ENCODE peak calls at places on chromosomes 12 and 14, in six cellular contexts. One of them, this sample, is unnamed.

GRCh38 chr12:65123435-65124063 is 2.4 kb upstream of the WIF1 start:
- DNase-seq in CD8-positive, alpha-beta memory T cell: no peak
- DNase-seq in IMR-90: peak; percentile 37
- DNase-seq in mammary epithelial cell: peak; percentile 6
- DNase-seq in DND-41: peak; percentile 9
- DNase-seq in GM23338: peak; percentile 67
- DNase-seq in this sample: no peak

GRCh38 chr12:67630373-67631088 is 18.0 kb upstream of the DYRK2 start:
- DNase-seq in CD8-positive, alpha-beta memory T cell: peak; percentile 95
- DNase-seq in IMR-90: no peak
- DNase-seq in mammary epithelial cell: no peak
- DNase-seq in DND-41: peak; percentile 95
- DNase-seq in GM23338: peak; percentile 73
- DNase-seq in this sample: peak; percentile 81

GRCh38 chr14:75561013-75561432 is 17.4 kb upstream of the FLVCR2 start:
- DNase-seq in CD8-positive, alpha-beta memory T cell: peak; percentile 68
- DNase-seq in IMR-90: peak; percentile 67
- DNase-seq in mammary epithelial cell: peak; percentile 86
- DNase-seq in DND-41: peak; percentile 51
- DNase-seq in GM23338: peak; percentile 96
- DNase-seq in this sample: peak; percentile 90

GRCh38 chr12:104485651-104486341 is 29.0 kb downstream of the CHST11 start:
- DNase-seq in CD8-positive, alpha-beta memory T cell: peak; percentile 74
- DNase-seq in IMR-90: no peak
- DNase-seq in mammary epithelial cell: no peak
- DNase-seq in DND-41: peak; percentile 91
- DNase-seq in GM23338: no peak
- DNase-seq in this sample: no peak

GRCh38 chr12:132736378-132736777 is 25.3 kb downstream of the ANKLE2 start:
- DNase-seq in CD8-positive, alpha-beta memory T cell: no peak
- DNase-seq in IMR-90: no peak
- DNase-seq in mammary epithelial cell: no peak
- DNase-seq in DND-41: no peak
- DNase-seq in GM23338: no peak
- DNase-seq in this sample: no peak

GRCh38 chr12:95074766-95075165 is 1.3 kb upstream of the NR2C1 start:
- DNase-seq in CD8-positive, alpha-beta memory T cell: no peak
- DNase-seq in IMR-90: no peak
- DNase-seq in mammary epithelial cell: no peak
- DNase-seq in DND-41: no peak
- DNase-seq in GM23338: no peak
- DNase-seq in this sample: no peak

GRCh38 chr14:77026166-77026929 is 2.2 kb downstream of the IRF2BPL start:
- DNase-seq in CD8-positive, alpha-beta memory T cell: peak; percentile 52
- DNase-seq in IMR-90: peak; percentile 51
- DNase-seq in mammary epithelial cell: peak; percentile 59
- DNase-seq in DND-41: no peak
- DNase-seq in GM23338: peak; percentile 56
- DNase-seq in this sample: no peak

GRCh38 chr14:46250113-46250703 is 401.4 kb downstream of the RPL10L start:
- DNase-seq in CD8-positive, alpha-beta memory T cell: no peak
- DNase-seq in IMR-90: no peak
- DNase-seq in mammary epithelial cell: peak; percentile 2
- DNase-seq in DND-41: no peak
- DNase-seq in GM23338: peak; percentile 58
- DNase-seq in this sample: no peak

GRCh38 chr12:49059385-49060232 is 985 bp downstream of the KMT2D start:
- DNase-seq in CD8-positive, alpha-beta memory T cell: no peak
- DNase-seq in IMR-90: no peak
- DNase-seq in mammary epithelial cell: peak; percentile 9
- DNase-seq in DND-41: peak; percentile 39
- DNase-seq in GM23338: peak; percentile 70
- DNase-seq in this sample: no peak

GRCh38 chr14:94385553-94386057 is 2.8 kb downstream of the SERPINA1 start:
- DNase-seq in CD8-positive, alpha-beta memory T cell: no peak
- DNase-seq in IMR-90: no peak
- DNase-seq in mammary epithelial cell: no peak
- DNase-seq in DND-41: no peak
- DNase-seq in GM23338: no peak
- DNase-seq in this sample: no peak

GRCh38 chr14:102508774-102509743 is 517 bp downstream of the ANKRD9 start:
- DNase-seq in CD8-positive, alpha-beta memory T cell: peak; percentile 69
- DNase-seq in IMR-90: peak; percentile 41
- DNase-seq in mammary epithelial cell: no peak
- DNase-seq in DND-41: no peak
- DNase-seq in GM23338: peak; percentile 42
- DNase-seq in this sample: no peak

GRCh38 chr12:103924761-103925641 is 5.2 kb upstream of the HSP90B1 start:
- DNase-seq in CD8-positive, alpha-beta memory T cell: peak; percentile 48
- DNase-seq in IMR-90: peak; percentile 88
- DNase-seq in mammary epithelial cell: peak; percentile 85
- DNase-seq in DND-41: no peak
- DNase-seq in GM23338: no peak
- DNase-seq in this sample: no peak

GRCh38 chr12:71476513-71476912 is 36.9 kb downstream of the LGR5 start:
- DNase-seq in CD8-positive, alpha-beta memory T cell: no peak
- DNase-seq in IMR-90: peak; percentile 76
- DNase-seq in mammary epithelial cell: peak; percentile 42
- DNase-seq in DND-41: no peak
- DNase-seq in GM23338: no peak
- DNase-seq in this sample: no peak

GRCh38 chr12:101924647-101925046 is 47.3 kb downstream of the DRAM1 start:
- DNase-seq in CD8-positive, alpha-beta memory T cell: no peak
- DNase-seq in IMR-90: peak; percentile 46
- DNase-seq in mammary epithelial cell: no peak
- DNase-seq in DND-41: no peak
- DNase-seq in GM23338: peak; percentile 22
- DNase-seq in this sample: no peak

GRCh38 chr14:54651649-54652048 is 84.7 kb downstream of the SAMD4A start:
- DNase-seq in CD8-positive, alpha-beta memory T cell: no peak
- DNase-seq in IMR-90: no peak
- DNase-seq in mammary epithelial cell: peak; percentile 40
- DNase-seq in DND-41: no peak
- DNase-seq in GM23338: no peak
- DNase-seq in this sample: no peak

GRCh38 chr14:103549361-103550311 is 12.8 kb downstream of the BAG5 start:
- DNase-seq in CD8-positive, alpha-beta memory T cell: peak; percentile 45
- DNase-seq in IMR-90: no peak
- DNase-seq in mammary epithelial cell: no peak
- DNase-seq in DND-41: no peak
- DNase-seq in GM23338: no peak
- DNase-seq in this sample: no peak

GRCh38 chr14:65958664-65959562 is 527.3 kb upstream of the CCDC196 start:
- DNase-seq in CD8-positive, alpha-beta memory T cell: no peak
- DNase-seq in IMR-90: peak; percentile 18
- DNase-seq in mammary epithelial cell: no peak
- DNase-seq in DND-41: no peak
- DNase-seq in GM23338: peak; percentile 80
- DNase-seq in this sample: no peak

GRCh38 chr14:76844223-76844622 is 18.0 kb downstream of the LRRC74A start:
- DNase-seq in CD8-positive, alpha-beta memory T cell: peak; percentile 69
- DNase-seq in IMR-90: peak; percentile 29
- DNase-seq in mammary epithelial cell: no peak
- DNase-seq in DND-41: peak; percentile 57
- DNase-seq in GM23338: peak; percentile 61
- DNase-seq in this sample: peak; percentile 74

DNA sequence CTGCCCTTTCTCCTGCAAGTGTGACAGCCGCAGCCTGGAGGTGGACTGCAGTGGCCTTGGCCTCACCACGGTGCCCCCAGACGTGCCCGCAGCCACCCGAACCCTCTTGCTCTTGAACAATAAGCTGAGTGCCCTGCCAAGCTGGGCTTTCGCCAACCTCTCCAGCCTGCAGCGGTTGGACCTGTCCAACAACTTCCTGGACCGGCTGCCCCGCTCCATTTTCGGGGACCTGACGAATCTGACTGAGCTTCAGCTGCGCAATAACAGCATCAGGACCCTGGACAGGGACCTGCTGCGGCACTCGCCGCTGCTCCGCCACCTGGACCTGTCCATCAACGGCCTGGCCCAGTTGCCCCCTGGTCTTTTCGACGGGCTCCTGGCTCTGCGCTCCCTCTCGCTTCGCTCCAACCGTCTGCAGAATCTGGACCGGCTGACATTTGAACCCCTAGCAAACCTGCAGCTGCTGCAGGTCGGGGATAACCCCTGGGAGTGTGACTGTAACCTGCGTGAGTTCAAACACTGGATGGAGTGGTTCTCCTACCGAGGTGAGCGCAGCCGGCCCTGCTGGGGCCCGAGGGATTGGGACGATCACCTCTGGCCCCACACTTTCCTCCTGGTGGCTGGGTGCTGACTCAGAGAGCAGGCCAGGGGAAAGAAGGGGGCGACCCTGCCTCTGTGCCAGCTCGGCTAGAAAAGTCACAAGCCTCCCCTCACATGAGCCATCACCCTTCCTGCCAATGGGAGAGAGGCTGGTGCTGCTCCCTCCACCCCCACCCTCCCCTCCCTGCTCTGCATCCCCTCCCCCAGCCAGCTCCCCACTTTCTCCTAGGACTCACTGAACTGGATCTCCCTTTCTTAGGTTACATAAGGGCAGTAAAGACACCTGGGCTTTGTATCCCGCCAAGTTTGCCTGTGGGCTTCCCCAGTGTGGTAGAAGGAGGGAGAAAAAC is 10.9 kb downstream of the LRTM2 start:
- DNase-seq in CD8-positive, alpha-beta memory T cell: no peak
- DNase-seq in IMR-90: peak; percentile 64
- DNase-seq in mammary epithelial cell: peak; percentile 57
- DNase-seq in DND-41: peak; percentile 23
- DNase-seq in GM23338: peak; percentile 90
- DNase-seq in this sample: peak; percentile 94
- H3K27ac ChIP-seq in CD8-positive, alpha-beta memory T cell: no peak overlapping the region
- H3K27ac ChIP-seq in IMR-90: no peak overlapping the region
- H3K27ac ChIP-seq in mammary epithelial cell: no peak overlapping the region
- H3K27ac ChIP-seq in DND-41: no peak overlapping the region
- H3K27ac ChIP-seq in GM23338: no peak overlapping the region
- H3K27ac ChIP-seq in this sample: no peak overlapping the region

GRCh38 chr12:20360407-20360806 is 7.9 kb upstream of the PDE3A start:
- DNase-seq in CD8-positive, alpha-beta memory T cell: no peak
- DNase-seq in IMR-90: no peak
- DNase-seq in mammary epithelial cell: no peak
- DNase-seq in DND-41: no peak
- DNase-seq in GM23338: no peak
- DNase-seq in this sample: no peak

GRCh38 chr12:20361416-20361815 is 6.9 kb upstream of the PDE3A start:
- DNase-seq in CD8-positive, alpha-beta memory T cell: no peak
- DNase-seq in IMR-90: no peak
- DNase-seq in mammary epithelial cell: no peak
- DNase-seq in DND-41: no peak
- DNase-seq in GM23338: no peak
- DNase-seq in this sample: no peak

GRCh38 chr12:20350495-20350894 is 17.8 kb upstream of the PDE3A start:
- DNase-seq in CD8-positive, alpha-beta memory T cell: no peak
- DNase-seq in IMR-90: peak; percentile 83
- DNase-seq in mammary epithelial cell: no peak
- DNase-seq in DND-41: no peak
- DNase-seq in GM23338: no peak
- DNase-seq in this sample: no peak

DNA sequence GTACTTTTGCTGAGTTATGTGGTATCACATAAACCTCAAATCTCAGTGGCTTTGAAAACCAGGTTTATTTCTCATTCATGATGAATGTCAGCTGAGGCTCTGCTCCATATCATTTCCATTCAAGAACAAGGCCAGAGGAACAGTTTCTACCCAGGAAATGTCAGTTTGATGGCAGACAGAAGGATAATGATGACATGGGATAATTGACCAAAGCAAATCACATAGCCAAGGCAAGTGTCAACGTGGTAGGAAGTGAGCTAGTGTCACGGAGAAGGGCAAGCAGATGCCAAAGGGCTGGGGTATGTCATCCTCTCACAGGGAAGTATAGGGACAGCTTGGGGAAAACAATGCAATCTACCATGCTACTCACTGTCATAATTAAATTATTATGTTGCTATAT is 12.3 kb upstream of the PDE3A start:
- DNase-seq in CD8-positive, alpha-beta memory T cell: no peak
- DNase-seq in IMR-90: no peak
- DNase-seq in mammary epithelial cell: no peak
- DNase-seq in DND-41: no peak
- DNase-seq in GM23338: no peak
- DNase-seq in this sample: no peak
- H3K27ac ChIP-seq in CD8-positive, alpha-beta memory T cell: no peak overlapping the region
- H3K27ac ChIP-seq in IMR-90: no peak overlapping the region
- H3K27ac ChIP-seq in mammary epithelial cell: no peak overlapping the region
- H3K27ac ChIP-seq in DND-41: no peak overlapping the region
- H3K27ac ChIP-seq in GM23338: no peak overlapping the region
- H3K27ac ChIP-seq in this sample: no peak overlapping the region

GRCh38 chr12:54053625-54054441 is at the start of gene HOXC4:
- DNase-seq in CD8-positive, alpha-beta memory T cell: peak; percentile 62
- DNase-seq in IMR-90: peak; percentile 1
- DNase-seq in mammary epithelial cell: no peak
- DNase-seq in DND-41: no peak
- DNase-seq in GM23338: no peak
- DNase-seq in this sample: no peak
- H3K27ac ChIP-seq in CD8-positive, alpha-beta memory T cell: peak within 1 kb of the TSS; percentile 81
- H3K27ac ChIP-seq in IMR-90: no peak within 1 kb of the TSS
- H3K27ac ChIP-seq in mammary epithelial cell: peak within 1 kb of the TSS; percentile 24
- H3K27ac ChIP-seq in DND-41: no peak within 1 kb of the TSS
- H3K27ac ChIP-seq in GM23338: no peak within 1 kb of the TSS
- H3K27ac ChIP-seq in this sample: no peak within 1 kb of the TSS

GRCh38 chr14:22534547-22534946 is 54.5 kb downstream of the DAD1 start:
- DNase-seq in CD8-positive, alpha-beta memory T cell: no peak
- DNase-seq in IMR-90: no peak
- DNase-seq in mammary epithelial cell: no peak
- DNase-seq in DND-41: no peak
- DNase-seq in GM23338: no peak
- DNase-seq in this sample: no peak

GRCh38 chr14:22531451-22532344 is 57.3 kb downstream of the DAD1 start:
- DNase-seq in CD8-positive, alpha-beta memory T cell: no peak
- DNase-seq in IMR-90: no peak
- DNase-seq in mammary epithelial cell: no peak
- DNase-seq in DND-41: no peak
- DNase-seq in GM23338: no peak
- DNase-seq in this sample: no peak

GRCh38 chr14:22533057-22533704 is 55.8 kb downstream of the DAD1 start:
- DNase-seq in CD8-positive, alpha-beta memory T cell: no peak
- DNase-seq in IMR-90: no peak
- DNase-seq in mammary epithelial cell: no peak
- DNase-seq in DND-41: no peak
- DNase-seq in GM23338: no peak
- DNase-seq in this sample: no peak

GRCh38 chr14:22533739-22534359 is 55.2 kb downstream of the DAD1 start:
- DNase-seq in CD8-positive, alpha-beta memory T cell: no peak
- DNase-seq in IMR-90: no peak
- DNase-seq in mammary epithelial cell: no peak
- DNase-seq in DND-41: no peak
- DNase-seq in GM23338: no peak
- DNase-seq in this sample: no peak

GRCh38 chr14:22532345-22533056 is 56.5 kb downstream of the DAD1 start:
- DNase-seq in CD8-positive, alpha-beta memory T cell: no peak
- DNase-seq in IMR-90: peak; percentile 49
- DNase-seq in mammary epithelial cell: no peak
- DNase-seq in DND-41: no peak
- DNase-seq in GM23338: no peak
- DNase-seq in this sample: no peak
- H3K27ac ChIP-seq in CD8-positive, alpha-beta memory T cell: peak overlapping the region; percentile 45
- H3K27ac ChIP-seq in IMR-90: no peak overlapping the region
- H3K27ac ChIP-seq in mammary epithelial cell: no peak overlapping the region
- H3K27ac ChIP-seq in DND-41: no peak overlapping the region
- H3K27ac ChIP-seq in GM23338: no peak overlapping the region
- H3K27ac ChIP-seq in this sample: no peak overlapping the region

GRCh38 chr12:114690267-114691135 is 6.5 kb upstream of the TBX3 start:
- DNase-seq in CD8-positive, alpha-beta memory T cell: no peak
- DNase-seq in IMR-90: no peak
- DNase-seq in mammary epithelial cell: no peak
- DNase-seq in DND-41: no peak
- DNase-seq in GM23338: peak; percentile 0
- DNase-seq in this sample: no peak
- H3K27ac ChIP-seq in CD8-positive, alpha-beta memory T cell: no peak overlapping the region
- H3K27ac ChIP-seq in IMR-90: peak overlapping the region; percentile 62
- H3K27ac ChIP-seq in mammary epithelial cell: no peak overlapping the region
- H3K27ac ChIP-seq in DND-41: no peak overlapping the region
- H3K27ac ChIP-seq in GM23338: no peak overlapping the region
- H3K27ac ChIP-seq in this sample: no peak overlapping the region